ENCODE peak calls at places on chromosomes 2 and 18, in seven cellular contexts. One of them, this sample, is unnamed.

GRCh38 chr2:207311316-207312005 is 145.7 kb upstream of the KLF7 start:
- DNase-seq in Peyer's patch: no peak
- DNase-seq in spleen: no peak
- DNase-seq in sigmoid colon: peak; percentile 81
- DNase-seq in ovary: no peak
- DNase-seq in GM12878: no peak
- DNase-seq in HepG2: peak; percentile 46
- DNase-seq in this sample: peak; percentile 72

GRCh38 chr2:237864940-237865622 is 5.7 kb downstream of the RAMP1 start:
- DNase-seq in Peyer's patch: no peak
- DNase-seq in GM12878: no peak
- DNase-seq in ovary: peak; percentile 67
- DNase-seq in sigmoid colon: peak; percentile 93
- DNase-seq in spleen: no peak
- DNase-seq in HepG2: no peak
- DNase-seq in this sample: peak; percentile 53

GRCh38 chr2:113133696-113134558 is 6.5 kb downstream of the IL1RN start:
- DNase-seq in GM12878: no peak
- DNase-seq in sigmoid colon: no peak
- DNase-seq in HepG2: no peak
- DNase-seq in Peyer's patch: no peak
- DNase-seq in spleen: no peak
- DNase-seq in ovary: no peak
- DNase-seq in this sample: no peak

GRCh38 chr2:27075219-27075871 is 3.1 kb upstream of the EMILIN1 start:
- DNase-seq in sigmoid colon: peak; percentile 83
- DNase-seq in spleen: peak; percentile 90
- DNase-seq in Peyer's patch: peak; percentile 77
- DNase-seq in HepG2: no peak
- DNase-seq in GM12878: peak; percentile 46
- DNase-seq in ovary: peak; percentile 64
- DNase-seq in this sample: no peak

GRCh38 chr18:8367217-8367988 is 241.8 kb upstream of the RAB12 start:
- DNase-seq in GM12878: no peak
- DNase-seq in Peyer's patch: no peak
- DNase-seq in ovary: peak; percentile 48
- DNase-seq in HepG2: no peak
- DNase-seq in spleen: peak; percentile 81
- DNase-seq in sigmoid colon: no peak
- DNase-seq in this sample: peak; percentile 53

GRCh38 chr2:24576617-24577016 is 85.6 kb downstream of the NCOA1 start:
- DNase-seq in GM12878: peak; percentile 66
- DNase-seq in spleen: no peak
- DNase-seq in HepG2: no peak
- DNase-seq in sigmoid colon: no peak
- DNase-seq in Peyer's patch: no peak
- DNase-seq in ovary: no peak
- DNase-seq in this sample: no peak

GRCh38 chr2:1602359-1603010 is 141.8 kb downstream of the PXDN start:
- DNase-seq in sigmoid colon: peak; percentile 58
- DNase-seq in ovary: no peak
- DNase-seq in Peyer's patch: no peak
- DNase-seq in GM12878: no peak
- DNase-seq in spleen: no peak
- DNase-seq in HepG2: no peak
- DNase-seq in this sample: no peak

GRCh38 chr2:127217470-127218325 is 2.4 kb downstream of the CYP27C1 start:
- DNase-seq in spleen: no peak
- DNase-seq in Peyer's patch: no peak
- DNase-seq in ovary: no peak
- DNase-seq in HepG2: no peak
- DNase-seq in sigmoid colon: no peak
- DNase-seq in GM12878: no peak
- DNase-seq in this sample: no peak

GRCh38 chr2:23381498-23381897 is 3.5 kb upstream of the KLHL29 start:
- DNase-seq in sigmoid colon: no peak
- DNase-seq in Peyer's patch: no peak
- DNase-seq in ovary: no peak
- DNase-seq in GM12878: no peak
- DNase-seq in HepG2: no peak
- DNase-seq in spleen: no peak
- DNase-seq in this sample: peak; percentile 31

GRCh38 chr2:144460981-144461766 is 58.7 kb downstream of the ZEB2 start:
- DNase-seq in ovary: peak; percentile 49
- DNase-seq in sigmoid colon: no peak
- DNase-seq in GM12878: no peak
- DNase-seq in spleen: no peak
- DNase-seq in HepG2: no peak
- DNase-seq in Peyer's patch: no peak
- DNase-seq in this sample: no peak

GRCh38 chr2:216348909-216349308 is 23.4 kb downstream of the MARCHF4 start:
- DNase-seq in Peyer's patch: no peak
- DNase-seq in GM12878: no peak
- DNase-seq in spleen: no peak
- DNase-seq in HepG2: no peak
- DNase-seq in sigmoid colon: no peak
- DNase-seq in ovary: no peak
- DNase-seq in this sample: no peak

GRCh38 chr2:210681481-210681880 is 125.1 kb downstream of the CPS1 start:
- DNase-seq in Peyer's patch: no peak
- DNase-seq in HepG2: no peak
- DNase-seq in ovary: no peak
- DNase-seq in GM12878: no peak
- DNase-seq in spleen: no peak
- DNase-seq in sigmoid colon: no peak
- DNase-seq in this sample: no peak

GRCh38 chr18:23635283-23636040 is 27.2 kb downstream of the ANKRD29 start:
- DNase-seq in sigmoid colon: no peak
- DNase-seq in spleen: no peak
- DNase-seq in Peyer's patch: no peak
- DNase-seq in GM12878: no peak
- DNase-seq in HepG2: no peak
- DNase-seq in ovary: no peak
- DNase-seq in this sample: no peak

GRCh38 chr2:176152350-176153181 is 1.2 kb downstream of the HOXD4 start:
- DNase-seq in HepG2: no peak
- DNase-seq in ovary: no peak
- DNase-seq in GM12878: no peak
- DNase-seq in sigmoid colon: no peak
- DNase-seq in Peyer's patch: no peak
- DNase-seq in spleen: no peak
- DNase-seq in this sample: no peak

GRCh38 chr18:24928479-24928878 is 423.5 kb downstream of the ZNF521 start:
- DNase-seq in GM12878: no peak
- DNase-seq in HepG2: no peak
- DNase-seq in Peyer's patch: no peak
- DNase-seq in sigmoid colon: no peak
- DNase-seq in spleen: no peak
- DNase-seq in ovary: no peak
- DNase-seq in this sample: no peak

GRCh38 chr18:12258719-12259705 is 4.9 kb downstream of the CIDEA start:
- DNase-seq in GM12878: no peak
- DNase-seq in sigmoid colon: no peak
- DNase-seq in spleen: peak; percentile 53
- DNase-seq in HepG2: no peak
- DNase-seq in ovary: no peak
- DNase-seq in Peyer's patch: no peak
- DNase-seq in this sample: no peak

GRCh38 chr2:176079285-176079830 is 4.4 kb downstream of the EVX2 start:
- DNase-seq in Peyer's patch: no peak
- DNase-seq in spleen: no peak
- DNase-seq in sigmoid colon: no peak
- DNase-seq in GM12878: no peak
- DNase-seq in ovary: no peak
- DNase-seq in HepG2: no peak
- DNase-seq in this sample: no peak

GRCh38 chr2:73177645-73178255 is 24.6 kb upstream of the NOTO start:
- DNase-seq in spleen: no peak
- DNase-seq in Peyer's patch: no peak
- DNase-seq in sigmoid colon: peak; percentile 63
- DNase-seq in ovary: no peak
- DNase-seq in HepG2: no peak
- DNase-seq in GM12878: no peak
- DNase-seq in this sample: no peak

GRCh38 chr2:233821196-233821595 is 33.1 kb downstream of the HJURP start:
- DNase-seq in sigmoid colon: peak; percentile 15
- DNase-seq in ovary: no peak
- DNase-seq in GM12878: no peak
- DNase-seq in Peyer's patch: no peak
- DNase-seq in HepG2: no peak
- DNase-seq in spleen: peak; percentile 11
- DNase-seq in this sample: no peak

GRCh38 chr2:166238176-166238575 is 110.4 kb upstream of the SCN1A start:
- DNase-seq in sigmoid colon: no peak
- DNase-seq in spleen: no peak
- DNase-seq in HepG2: no peak
- DNase-seq in ovary: no peak
- DNase-seq in GM12878: no peak
- DNase-seq in Peyer's patch: no peak
- DNase-seq in this sample: no peak

GRCh38 chr2:159454185-159454584 is 162.2 kb downstream of the BAZ2B start:
- DNase-seq in HepG2: peak; percentile 16
- DNase-seq in sigmoid colon: no peak
- DNase-seq in GM12878: no peak
- DNase-seq in spleen: no peak
- DNase-seq in Peyer's patch: no peak
- DNase-seq in ovary: no peak
- DNase-seq in this sample: no peak

GRCh38 chr2:39849982-39850526 is 71.0 kb upstream of the THUMPD2 start:
- DNase-seq in Peyer's patch: no peak
- DNase-seq in spleen: no peak
- DNase-seq in HepG2: peak; percentile 71
- DNase-seq in sigmoid colon: no peak
- DNase-seq in ovary: no peak
- DNase-seq in GM12878: no peak
- DNase-seq in this sample: no peak

GRCh38 chr18:45014047-45014501 is 333.4 kb downstream of the SETBP1 start:
- DNase-seq in GM12878: no peak
- DNase-seq in ovary: no peak
- DNase-seq in Peyer's patch: no peak
- DNase-seq in spleen: no peak
- DNase-seq in HepG2: no peak
- DNase-seq in sigmoid colon: no peak
- DNase-seq in this sample: no peak

GRCh38 chr2:216292475-216292874 is 79.8 kb downstream of the MARCHF4 start:
- DNase-seq in spleen: no peak
- DNase-seq in ovary: no peak
- DNase-seq in GM12878: no peak
- DNase-seq in sigmoid colon: no peak
- DNase-seq in Peyer's patch: no peak
- DNase-seq in HepG2: no peak
- DNase-seq in this sample: no peak

GRCh38 chr2:611519-611918 is 65.7 kb downstream of the TMEM18 start:
- DNase-seq in Peyer's patch: no peak
- DNase-seq in GM12878: no peak
- DNase-seq in HepG2: no peak
- DNase-seq in spleen: no peak
- DNase-seq in sigmoid colon: no peak
- DNase-seq in ovary: peak; percentile 6
- DNase-seq in this sample: no peak

GRCh38 chr18:75036941-75037516 is 171.9 kb downstream of the PTGR3 start:
- DNase-seq in spleen: no peak
- DNase-seq in ovary: no peak
- DNase-seq in GM12878: no peak
- DNase-seq in Peyer's patch: no peak
- DNase-seq in HepG2: peak; percentile 18
- DNase-seq in sigmoid colon: no peak
- DNase-seq in this sample: no peak

GRCh38 chr2:157421964-157422363 is 21.9 kb downstream of the CYTIP start:
- DNase-seq in sigmoid colon: no peak
- DNase-seq in GM12878: no peak
- DNase-seq in spleen: peak; percentile 62
- DNase-seq in Peyer's patch: no peak
- DNase-seq in HepG2: no peak
- DNase-seq in ovary: no peak
- DNase-seq in this sample: no peak
- TF ChIP-seq POLR2A in sigmoid colon: no peak
- TF ChIP-seq POLR2A in GM12878: peak; percentile 52
- TF ChIP-seq POLR2A in spleen: no peak
- TF ChIP-seq POLR2A in Peyer's patch: no peak
- TF ChIP-seq POLR2A in HepG2: no peak
- TF ChIP-seq POLR2A in ovary: no peak
- TF ChIP-seq POLR2A in this sample: no peak

DNA sequence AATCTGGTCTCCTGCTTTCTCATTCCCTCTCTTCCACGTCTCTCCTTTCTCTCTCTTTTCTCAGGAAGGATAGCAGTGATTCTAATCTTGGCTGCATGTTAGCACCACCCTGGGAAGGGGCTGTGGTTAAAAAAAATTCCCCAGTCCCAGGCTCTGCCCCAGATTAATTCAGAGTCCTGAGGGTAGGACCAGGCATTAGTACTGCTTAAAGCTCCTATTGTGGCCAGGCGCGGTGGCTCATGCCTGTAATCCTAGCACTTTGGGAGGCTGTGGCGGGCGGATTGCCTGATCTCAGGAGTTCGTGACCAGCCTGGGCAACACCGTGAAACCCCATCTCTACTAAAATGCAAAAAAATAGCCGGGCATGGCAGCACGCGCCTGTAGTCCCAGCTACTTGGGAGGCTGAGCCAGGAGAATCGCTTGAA is 35.4 kb upstream of the EML4 start:
- DNase-seq in spleen: no peak
- DNase-seq in Peyer's patch: no peak
- DNase-seq in HepG2: no peak
- DNase-seq in ovary: no peak
- DNase-seq in GM12878: no peak
- DNase-seq in sigmoid colon: no peak
- DNase-seq in this sample: no peak
- H3K4me1 ChIP-seq in spleen: peaks cover 57% of the 10 kb centered on the region
- H3K4me1 ChIP-seq in Peyer's patch: peaks cover 19% of the 10 kb centered on the region
- H3K4me1 ChIP-seq in HepG2: peaks cover 100% of the 10 kb centered on the region
- H3K4me1 ChIP-seq in ovary: peaks cover 4% of the 10 kb centered on the region
- H3K4me1 ChIP-seq in GM12878: peaks cover 43% of the 10 kb centered on the region
- H3K4me1 ChIP-seq in sigmoid colon: no peaks in the 10 kb centered on the region
- H3K4me1 ChIP-seq in this sample: peaks cover 16% of the 10 kb centered on the region

GRCh38 chr2:10305715-10306114 is 3.0 kb downstream of the HPCAL1 start:
- DNase-seq in spleen: no peak
- DNase-seq in sigmoid colon: no peak
- DNase-seq in ovary: no peak
- DNase-seq in HepG2: peak; percentile 60
- DNase-seq in GM12878: no peak
- DNase-seq in Peyer's patch: peak; percentile 25
- DNase-seq in this sample: peak; percentile 53
- TF ChIP-seq CTCF in spleen: no peak
- TF ChIP-seq CTCF in sigmoid colon: no peak
- TF ChIP-seq CTCF in ovary: no peak
- TF ChIP-seq CTCF in HepG2: peak; percentile 62
- TF ChIP-seq CTCF in GM12878: no peak
- TF ChIP-seq CTCF in Peyer's patch: peak; percentile 81
- TF ChIP-seq CTCF in this sample: peak; percentile 30

DNA sequence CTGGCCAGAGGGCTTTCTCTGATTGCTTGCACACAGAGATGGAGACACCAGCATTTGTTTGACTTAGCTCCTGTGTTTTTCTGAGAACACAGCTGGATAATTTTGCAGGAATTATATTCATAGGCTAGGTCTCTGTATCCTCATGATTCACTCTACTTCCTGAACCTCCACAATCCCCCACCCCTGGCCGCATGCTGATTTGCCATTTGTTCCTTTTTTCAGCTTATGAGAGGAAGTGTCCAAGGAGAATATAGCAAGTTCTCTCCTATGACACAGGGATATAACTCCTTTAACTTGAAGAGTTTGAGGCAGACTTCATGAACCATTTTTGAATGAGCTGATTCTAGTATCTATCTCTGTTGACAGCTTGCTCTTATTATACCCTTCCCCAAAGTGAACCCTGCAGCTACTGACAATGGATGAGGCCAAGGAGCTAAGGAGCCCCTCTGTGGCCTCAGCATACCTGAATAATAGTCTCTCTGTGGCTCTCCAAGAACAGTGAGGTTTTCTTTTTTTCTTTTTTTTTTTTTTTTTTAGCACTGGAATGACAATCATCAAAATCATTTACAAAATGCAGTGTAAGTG is 15.4 kb downstream of the CAVIN2 start:
- DNase-seq in Peyer's patch: no peak
- DNase-seq in sigmoid colon: no peak
- DNase-seq in ovary: no peak
- DNase-seq in HepG2: no peak
- DNase-seq in GM12878: no peak
- DNase-seq in spleen: no peak
- DNase-seq in this sample: no peak
- TF ChIP-seq POLR2A in Peyer's patch: no peak
- TF ChIP-seq POLR2A in sigmoid colon: no peak
- TF ChIP-seq POLR2A in ovary: no peak
- TF ChIP-seq POLR2A in HepG2: no peak
- TF ChIP-seq POLR2A in GM12878: no peak
- TF ChIP-seq POLR2A in spleen: no peak
- TF ChIP-seq POLR2A in this sample: no peak